ENCODE peak calls at places on chromosome 1, in four cellular contexts. One of them, this sample, is unnamed. For H3K4me1, the result is how much of the 10 kb centered on the place peaks cover.

GRCh38 chr1:230028602-230029223 is 38.3 kb upstream of the GALNT2 start:
- DNase-seq in IMR-90: no peak
- DNase-seq in neuronal stem cell: no peak
- DNase-seq in mesenchymal stem cell: no peak
- DNase-seq in this sample: no peak

GRCh38 chr1:16067127-16067768 is 6.2 kb downstream of the FAM131C start:
- DNase-seq in IMR-90: peak
- DNase-seq in neuronal stem cell: no peak
- DNase-seq in mesenchymal stem cell: peak
- DNase-seq in this sample: peak

GRCh38 chr1:27526569-27527222 is 36.7 kb upstream of the WASF2 start:
- DNase-seq in IMR-90: peak
- DNase-seq in neuronal stem cell: no peak
- DNase-seq in mesenchymal stem cell: peak
- DNase-seq in this sample: no peak

GRCh38 chr1:243715285-243715684 is 134.8 kb downstream of the AKT3 start:
- DNase-seq in neuronal stem cell: no peak
- DNase-seq in IMR-90: no peak
- DNase-seq in mesenchymal stem cell: peak
- DNase-seq in this sample: no peak

GRCh38 chr1:54051936-54052469 is 1.0 kb downstream of the TMEM59 start:
- DNase-seq in mesenchymal stem cell: no peak
- DNase-seq in IMR-90: no peak
- DNase-seq in neuronal stem cell: no peak
- DNase-seq in this sample: peak

GRCh38 chr1:65795311-65795710 is 2.6 kb downstream of the PDE4B start:
- DNase-seq in mesenchymal stem cell: no peak
- DNase-seq in neuronal stem cell: no peak
- DNase-seq in IMR-90: no peak
- DNase-seq in this sample: no peak

GRCh38 chr1:18876210-18876609 is 16.8 kb upstream of the TAS1R2 start:
- DNase-seq in neuronal stem cell: no peak
- DNase-seq in IMR-90: no peak
- DNase-seq in mesenchymal stem cell: no peak
- DNase-seq in this sample: no peak

GRCh38 chr1:7755448-7755847 is 15.6 kb upstream of the VAMP3 start:
- DNase-seq in mesenchymal stem cell: peak
- DNase-seq in neuronal stem cell: no peak
- DNase-seq in IMR-90: peak
- DNase-seq in this sample: peak

GRCh38 chr1:214901718-214902117 is 180.8 kb upstream of the KCNK2 start:
- DNase-seq in mesenchymal stem cell: peak
- DNase-seq in IMR-90: peak
- DNase-seq in neuronal stem cell: no peak
- DNase-seq in this sample: no peak

GRCh38 chr1:68819190-68819829 is 322.4 kb upstream of the DEPDC1 start:
- DNase-seq in mesenchymal stem cell: peak
- DNase-seq in IMR-90: peak
- DNase-seq in neuronal stem cell: no peak
- DNase-seq in this sample: peak

GRCh38 chr1:161738627-161739287 is 10.8 kb upstream of the DUSP12 start:
- DNase-seq in neuronal stem cell: no peak
- DNase-seq in mesenchymal stem cell: peak
- DNase-seq in IMR-90: peak
- DNase-seq in this sample: peak

GRCh38 chr1:186925881-186926676 is 97.3 kb downstream of the PLA2G4A start:
- DNase-seq in IMR-90: peak
- DNase-seq in neuronal stem cell: no peak
- DNase-seq in mesenchymal stem cell: no peak
- DNase-seq in this sample: no peak

GRCh38 chr1:162903246-162903645 is 42.3 kb upstream of the CCDC190 start:
- DNase-seq in IMR-90: no peak
- DNase-seq in mesenchymal stem cell: no peak
- DNase-seq in neuronal stem cell: no peak
- DNase-seq in this sample: peak

GRCh38 chr1:242723044-242723742 is 198.7 kb upstream of the PLD5 start:
- DNase-seq in mesenchymal stem cell: no peak
- DNase-seq in IMR-90: no peak
- DNase-seq in neuronal stem cell: no peak
- DNase-seq in this sample: no peak

GRCh38 chr1:63780541-63780940 is 6.7 kb downstream of the ROR1 start:
- DNase-seq in neuronal stem cell: no peak
- DNase-seq in IMR-90: no peak
- DNase-seq in mesenchymal stem cell: no peak
- DNase-seq in this sample: peak

GRCh38 chr1:201506573-201507567 is at the start of gene CSRP1:
- DNase-seq in neuronal stem cell: no peak
- DNase-seq in mesenchymal stem cell: peak
- DNase-seq in IMR-90: peak
- DNase-seq in this sample: peak

GRCh38 chr1:182770193-182770592 is 19.4 kb upstream of the NPL start:
- DNase-seq in IMR-90: no peak
- DNase-seq in mesenchymal stem cell: no peak
- DNase-seq in neuronal stem cell: no peak
- DNase-seq in this sample: no peak

GRCh38 chr1:14421295-14421976 is 177.0 kb upstream of the KAZN start:
- DNase-seq in IMR-90: no peak
- DNase-seq in mesenchymal stem cell: no peak
- DNase-seq in neuronal stem cell: no peak
- DNase-seq in this sample: no peak

GRCh38 chr1:204191481-204191880 is 4.8 kb downstream of the KISS1 start:
- DNase-seq in neuronal stem cell: no peak
- DNase-seq in IMR-90: no peak
- DNase-seq in mesenchymal stem cell: no peak
- DNase-seq in this sample: no peak

GRCh38 chr1:68383092-68383491 is 66.7 kb downstream of the RPE65 start:
- DNase-seq in IMR-90: no peak
- DNase-seq in mesenchymal stem cell: no peak
- DNase-seq in neuronal stem cell: no peak
- DNase-seq in this sample: no peak

GRCh38 chr1:209651148-209651547 is 1.1 kb downstream of the LAMB3 start:
- DNase-seq in mesenchymal stem cell: peak
- DNase-seq in IMR-90: peak
- DNase-seq in neuronal stem cell: no peak
- DNase-seq in this sample: peak

GRCh38 chr1:167562697-167563096 is 9.1 kb upstream of the CREG1 start:
- DNase-seq in mesenchymal stem cell: peak
- DNase-seq in IMR-90: peak
- DNase-seq in neuronal stem cell: no peak
- DNase-seq in this sample: no peak

GRCh38 chr1:48817505-48818114 is 40.9 kb upstream of the BEND5 start:
- DNase-seq in neuronal stem cell: peak
- DNase-seq in IMR-90: peak
- DNase-seq in mesenchymal stem cell: peak
- DNase-seq in this sample: peak

GRCh38 chr1:25148673-25149300 is 83.5 kb downstream of the SYF2 start:
- DNase-seq in neuronal stem cell: no peak
- DNase-seq in mesenchymal stem cell: no peak
- DNase-seq in IMR-90: no peak
- DNase-seq in this sample: peak

GRCh38 chr1:118158918-118159317 is 26.1 kb downstream of the SPAG17 start:
- DNase-seq in mesenchymal stem cell: peak
- DNase-seq in IMR-90: peak
- DNase-seq in neuronal stem cell: no peak
- DNase-seq in this sample: no peak

GRCh38 chr1:88021529-88021928 is 662.5 kb upstream of the PKN2 start:
- DNase-seq in mesenchymal stem cell: no peak
- DNase-seq in IMR-90: no peak
- DNase-seq in neuronal stem cell: no peak
- DNase-seq in this sample: peak

GRCh38 chr1:25031966-25032667 is 102.0 kb upstream of the RUNX3 start:
- DNase-seq in IMR-90: peak
- DNase-seq in mesenchymal stem cell: no peak
- DNase-seq in neuronal stem cell: no peak
- DNase-seq in this sample: no peak

GRCh38 chr1:13549521-13549920 is 34.1 kb upstream of the PDPN start:
- DNase-seq in IMR-90: no peak
- DNase-seq in neuronal stem cell: no peak
- DNase-seq in mesenchymal stem cell: no peak
- DNase-seq in this sample: no peak

GRCh38 chr1:189669846-189670245 is 807.8 kb downstream of the BRINP3 start:
- DNase-seq in IMR-90: peak
- DNase-seq in mesenchymal stem cell: no peak
- DNase-seq in neuronal stem cell: no peak
- DNase-seq in this sample: no peak

GRCh38 chr1:94416901-94417701 is 1.1 kb upstream of the ABCD3 start:
- DNase-seq in neuronal stem cell: no peak
- DNase-seq in IMR-90: peak
- DNase-seq in mesenchymal stem cell: peak
- DNase-seq in this sample: peak

GRCh38 chr1:7378346-7379130 is 392.6 kb upstream of the VAMP3 start:
- DNase-seq in neuronal stem cell: no peak
- DNase-seq in IMR-90: no peak
- DNase-seq in mesenchymal stem cell: no peak
- DNase-seq in this sample: no peak

GRCh38 chr1:181094402-181094801 is 5.9 kb downstream of the IER5 start:
- DNase-seq in IMR-90: no peak
- DNase-seq in mesenchymal stem cell: peak
- DNase-seq in neuronal stem cell: no peak
- DNase-seq in this sample: no peak

GRCh38 chr1:181095763-181096184 is 7.3 kb downstream of the IER5 start:
- DNase-seq in neuronal stem cell: no peak
- DNase-seq in IMR-90: no peak
- DNase-seq in mesenchymal stem cell: no peak
- DNase-seq in this sample: no peak

GRCh38 chr1:181094813-181095212 is 6.3 kb downstream of the IER5 start:
- DNase-seq in mesenchymal stem cell: peak
- DNase-seq in IMR-90: peak
- DNase-seq in neuronal stem cell: no peak
- DNase-seq in this sample: peak

GRCh38 chr1:181097242-181097641 is 8.7 kb downstream of the IER5 start:
- DNase-seq in mesenchymal stem cell: peak
- DNase-seq in neuronal stem cell: no peak
- DNase-seq in IMR-90: peak
- DNase-seq in this sample: no peak

GRCh38 chr1:181095260-181095659 is 6.8 kb downstream of the IER5 start:
- DNase-seq in neuronal stem cell: no peak
- DNase-seq in mesenchymal stem cell: no peak
- DNase-seq in IMR-90: no peak
- DNase-seq in this sample: no peak
- H3K23ac ChIP-seq in neuronal stem cell: no peak
- H3K23ac ChIP-seq in mesenchymal stem cell: no peak
- H3K23ac ChIP-seq in IMR-90: peak
- H3K23ac ChIP-seq in this sample: no peak

DNA sequence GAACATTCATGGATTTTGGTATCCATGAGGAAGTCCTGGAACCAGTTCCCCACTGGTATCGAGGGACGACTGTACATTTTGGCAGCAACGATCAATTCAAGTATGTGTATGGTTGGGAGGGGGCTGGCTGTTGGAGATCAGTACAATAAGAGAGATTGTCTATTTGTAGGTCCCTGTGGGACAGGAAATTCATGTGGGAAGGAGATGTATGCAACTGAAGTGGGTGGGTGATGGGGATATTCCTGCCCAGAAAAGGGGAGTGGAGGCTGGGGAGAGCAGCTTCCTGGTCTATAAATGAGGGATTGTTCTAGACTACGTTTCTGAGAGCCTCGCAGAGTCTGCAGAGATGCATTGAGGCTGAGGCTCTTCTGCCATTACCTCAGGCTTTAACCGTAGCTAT is 140.2 kb upstream of the MAGI3 start:
- DNase-seq in neuronal stem cell: no peak
- DNase-seq in mesenchymal stem cell: no peak
- DNase-seq in IMR-90: no peak
- DNase-seq in this sample: no peak
- H3K4me1 ChIP-seq in neuronal stem cell: under half
- H3K4me1 ChIP-seq in mesenchymal stem cell: under half
- H3K4me1 ChIP-seq in IMR-90: under half
- H3K4me1 ChIP-seq in this sample: under half

GRCh38 chr1:112992780-112993179 is 36.8 kb upstream of the SLC16A1 start:
- DNase-seq in IMR-90: no peak
- DNase-seq in mesenchymal stem cell: no peak
- DNase-seq in neuronal stem cell: no peak
- DNase-seq in this sample: no peak
- H3K23ac ChIP-seq in IMR-90: no peak
- H3K23ac ChIP-seq in mesenchymal stem cell: no peak
- H3K23ac ChIP-seq in neuronal stem cell: no peak
- H3K23ac ChIP-seq in this sample: no peak

GRCh38 chr1:198681247-198681646 is 42.4 kb downstream of the PTPRC start:
- DNase-seq in mesenchymal stem cell: peak
- DNase-seq in neuronal stem cell: no peak
- DNase-seq in IMR-90: peak
- DNase-seq in this sample: no peak
- H3K4me1 ChIP-seq in mesenchymal stem cell: under half
- H3K4me1 ChIP-seq in neuronal stem cell: under half
- H3K4me1 ChIP-seq in IMR-90: under half
- H3K4me1 ChIP-seq in this sample: under half